ENCODE peak calls at places on chromosomes 1 and 21, in ten cellular contexts. S is AG08396; I is HS-27A; O is HEK293T; L is RCC 7860; W is stimulated activated CD4-positive, alpha-beta T cell treated with anti-CD3 and anti-CD28 coated beads, Interleukin-1b, Interleukin-23, amount 100 ng/mL, for 24 hours; M is PC-3; N is IMR-90; Z is globus pallidus; V is T-helper 17 cell. E is an unnamed sample.

GRCh38 chr1:24914226-24915069 is 15.6 kb downstream of the RUNX3 start:
- DNase-seq in S (peak), I (no peak), O (no peak), L (peak), W (no peak), M (peak), N (peak), Z (peak), V (no peak), E (no peak)

GRCh38 chr1:8024329-8024728 is 1.8 kb downstream of the ERRFI1 start:
- DNase-seq in S (no peak), I (no peak), O (no peak), L (peak), W (no peak), M (peak), N (no peak), Z (no peak), V (no peak), E (no peak)

GRCh38 chr1:247433922-247434476 is 18.0 kb downstream of the NLRP3 start:
- DNase-seq in S (no peak), I (no peak), O (no peak), L (no peak), W (no peak), M (no peak), N (no peak), Z (no peak), V (no peak), E (no peak)

GRCh38 chr1:115412286-115412685 is 74.2 kb upstream of the NGF start:
- DNase-seq in S (no peak), I (no peak), O (no peak), L (no peak), W (no peak), M (no peak), N (peak), Z (no peak), V (no peak), E (no peak)

GRCh38 chr21:16797530-16797929 is 715.3 kb upstream of the CXADR start:
- DNase-seq in S (no peak), I (no peak), O (no peak), L (no peak), W (no peak), M (no peak), N (no peak), Z (no peak), V (no peak), E (no peak)

GRCh38 chr1:119594386-119594785 is 53.7 kb downstream of the ZNF697 start:
- DNase-seq in S (no peak), I (no peak), O (no peak), L (no peak), W (no peak), M (peak), N (no peak), Z (no peak), V (no peak), E (no peak)

GRCh38 chr1:87794788-87795614 is 466.3 kb downstream of the LMO4 start:
- DNase-seq in S (peak), I (peak), O (no peak), L (peak), W (no peak), M (peak), N (peak), Z (no peak), V (no peak), E (no peak)

GRCh38 chr21:44021064-44021463 is 9.0 kb downstream of the TRAPPC10 start:
- DNase-seq in S (no peak), I (no peak), O (no peak), L (no peak), W (no peak), M (no peak), N (no peak), Z (no peak), V (no peak), E (no peak)

GRCh38 chr1:157951219-157951618 is 42.2 kb upstream of the KIRREL1 start:
- DNase-seq in S (no peak), I (no peak), O (no peak), L (no peak), W (no peak), M (no peak), N (no peak), Z (no peak), V (no peak), E (no peak)

GRCh38 chr1:202811296-202812175 is 782 bp downstream of the PCAT6 start:
- DNase-seq in S (no peak), I (no peak), O (no peak), L (no peak), W (no peak), M (no peak), N (peak), Z (no peak), V (peak), E (no peak)

GRCh38 chr1:58456470-58456869 is 90.1 kb downstream of the OMA1 start:
- DNase-seq in S (peak), I (no peak), O (no peak), L (no peak), W (no peak), M (no peak), N (peak), Z (no peak), V (no peak), E (no peak)

GRCh38 chr1:154420961-154421924 is 16.1 kb downstream of the IL6R start:
- DNase-seq in S (no peak), I (no peak), O (no peak), L (no peak), W (no peak), M (no peak), N (no peak), Z (no peak), V (no peak), E (no peak)

GRCh38 chr1:162475089-162475488 is 22.5 kb upstream of the UHMK1 start:
- DNase-seq in S (no peak), I (no peak), O (no peak), L (no peak), W (no peak), M (no peak), N (no peak), Z (no peak), V (no peak), E (no peak)

GRCh38 chr21:41970099-41970391 is 16.2 kb upstream of the C2CD2 start:
- DNase-seq in S (no peak), I (no peak), O (no peak), L (no peak), W (no peak), M (no peak), N (no peak), Z (no peak), V (no peak), E (no peak)

GRCh38 chr1:89945852-89946476 is 48.9 kb upstream of the ZNF326 start:
- DNase-seq in S (no peak), I (peak), O (no peak), L (peak), W (no peak), M (peak), N (peak), Z (no peak), V (no peak), E (peak)